ENCODE peak calls at places on chromosomes 11 and 22, in eight cellular contexts. O is ovary, B is prostate gland, Z is HCT116, Q is IMR-90, X is A549, E is body of pancreas, A is heart left ventricle. T is an unnamed sample.
A peak's percentile ranks its signal among the peaks of the same experiment; 100 is the strongest.

GRCh38 chr11:76523147-76523546 is 78.3 kb downstream of the EMSY start:
- DNase-seq in O (no peak), B (no peak), Z (no peak), E (no peak), Q (no peak), X (no peak), A (no peak), T (no peak)

GRCh38 chr11:18080451-18080850 is 25.4 kb downstream of the SAAL1 start:
- DNase-seq in Q (no peak), X (no peak), E (no peak), Z (no peak), A (no peak), O (no peak), B (no peak), T (no peak)

GRCh38 chr11:4626207-4627105 is 10.8 kb upstream of the OR51D1 start:
- DNase-seq in Q (peak; percentile 79), B (peak; percentile 88), E (peak; percentile 34), A (peak; percentile 34), X (peak; percentile 8), Z (peak; percentile 75), O (peak; percentile 63), T (peak; percentile 70)

GRCh38 chr11:134126197-134126822 is 57.4 kb downstream of the JAM3 start:
- DNase-seq in Q (peak; percentile 97), B (no peak), A (no peak), X (no peak), O (no peak), E (no peak), Z (no peak), T (no peak)

GRCh38 chr22:22394589-22394988 is 114.0 kb downstream of the ZNF280B start:
- DNase-seq in Q (no peak), Z (no peak), B (no peak), X (no peak), E (no peak), A (no peak), O (no peak), T (no peak)

GRCh38 chr22:31289335-31289734 is 3.0 kb downstream of the PIK3IP1 start:
- DNase-seq in O (no peak), Q (no peak), Z (no peak), X (no peak), E (no peak), A (no peak), B (no peak), T (no peak)

GRCh38 chr11:1295086-1295485 is 14.3 kb downstream of the TOLLIP start:
- DNase-seq in Z (no peak), O (no peak), Q (no peak), X (no peak), B (no peak), E (peak; percentile 3), A (peak; percentile 10), T (no peak)

GRCh38 chr11:64372802-64373597 is 14.0 kb downstream of the RPS6KA4 start:
- DNase-seq in Z (peak; percentile 92), A (no peak), Q (no peak), B (no peak), O (no peak), E (peak; percentile 54), X (peak; percentile 88), T (no peak)

GRCh38 chr11:127859941-127860354 is 727.4 kb downstream of the ETS1 start:
- DNase-seq in B (no peak), Z (no peak), E (no peak), O (no peak), X (no peak), A (no peak), Q (no peak), T (no peak)

GRCh38 chr11:46701078-46701654 is 335 bp downstream of the ZNF408 start:
- DNase-seq in E (no peak), X (no peak), B (no peak), Q (no peak), A (no peak), O (no peak), Z (no peak), T (no peak)

GRCh38 chr22:36253523-36254490 is 874 bp downstream of the APOL1 start:
- DNase-seq in Z (no peak), A (peak; percentile 49), X (no peak), Q (no peak), B (peak; percentile 33), O (peak; percentile 61), E (peak; percentile 27), T (peak; percentile 53)

GRCh38 chr11:128388182-128388815 is 199.1 kb downstream of the ETS1 start:
- DNase-seq in Z (no peak), O (no peak), B (no peak), X (no peak), A (no peak), Q (no peak), E (no peak), T (no peak)

GRCh38 chr11:47586456-47586855 is at the start of gene FAM180B:
- DNase-seq in Z (no peak), O (no peak), B (no peak), A (no peak), X (no peak), Q (no peak), E (no peak), T (no peak)

GRCh38 chr11:98040061-98040808 is 980.5 kb upstream of the CNTN5 start:
- DNase-seq in E (no peak), Z (no peak), O (no peak), X (no peak), B (no peak), A (no peak), Q (no peak), T (no peak)

GRCh38 chr11:550021-550745 is 10.4 kb downstream of the LMNTD2 start:
- DNase-seq in E (no peak), O (no peak), B (no peak), Z (no peak), X (no peak), Q (no peak), A (no peak), T (no peak)

GRCh38 chr11:123173856-123174186 is 21.2 kb downstream of the CLMP start:
- DNase-seq in E (no peak), X (no peak), A (no peak), Z (no peak), B (no peak), Q (no peak), O (no peak), T (no peak)
- H3K4me1 ChIP-seq in E (peaks cover 10% of the 10 kb centered on the region), X (peaks cover 37% of the 10 kb centered on the region), A (peaks cover 19% of the 10 kb centered on the region), Z (no peaks in the 10 kb centered on the region), B (no peaks in the 10 kb centered on the region), Q (peaks cover 28% of the 10 kb centered on the region), O (peaks cover 21% of the 10 kb centered on the region), T (no peaks in the 10 kb centered on the region)

GRCh38 chr22:32475428-32476010 is 908 bp downstream of the FBXO7 start:
- DNase-seq in A (peak; percentile 40), O (peak; percentile 16), Q (no peak), B (peak; percentile 42), X (no peak), Z (peak; percentile 8), E (peak; percentile 49), T (peak; percentile 66)
- H3K27ac ChIP-seq in A (peak overlapping the region; percentile 100), O (peak overlapping the region; percentile 92), Q (peak overlapping the region; percentile 88), B (peak overlapping the region; percentile 99), X (peak overlapping the region; percentile 95), Z (peak overlapping the region; percentile 98), E (peak overlapping the region; percentile 99), T (peak overlapping the region; percentile 99)

GRCh38 chr22:48705917-48706605 is 1121.6 kb downstream of the BRD1 start:
- DNase-seq in O (no peak), Z (no peak), A (no peak), Q (no peak), E (no peak), X (no peak), B (no peak), T (no peak)

GRCh38 chr22:48707749-48708557 is 1119.7 kb downstream of the BRD1 start:
- DNase-seq in O (no peak), X (no peak), Q (no peak), Z (no peak), B (no peak), E (no peak), A (no peak), T (no peak)

GRCh38 chr22:48708558-48709245 is 1119.0 kb downstream of the BRD1 start:
- DNase-seq in X (no peak), Z (no peak), Q (no peak), E (no peak), O (no peak), B (no peak), A (no peak), T (no peak)

GRCh38 chr22:48705159-48705916 is 1122.3 kb downstream of the BRD1 start:
- DNase-seq in O (no peak), Q (no peak), A (no peak), Z (no peak), B (no peak), E (no peak), X (no peak), T (no peak)

GRCh38 chr22:48706934-48707748 is 1120.5 kb downstream of the BRD1 start:
- DNase-seq in Z (no peak), Q (no peak), X (no peak), E (no peak), A (no peak), O (no peak), B (no peak), T (no peak)
- TF ChIP-seq POLR2A in Z (no peak), Q (no peak), X (no peak), E (no peak), A (no peak), O (no peak), B (no peak), T (no peak)

GRCh38 chr11:68012843-68013610 is 2.9 kb downstream of the ALDH3B1 start:
- DNase-seq in E (peak; percentile 62), O (peak; percentile 59), B (no peak), A (no peak), X (peak; percentile 82), Q (peak; percentile 95), Z (peak; percentile 80), T (no peak)

GRCh38 chr11:68013611-68014156 is 3.6 kb downstream of the ALDH3B1 start:
- DNase-seq in A (no peak), O (no peak), E (no peak), B (no peak), X (no peak), Q (no peak), Z (no peak), T (no peak)

GRCh38 chr11:68014966-68015447 is 4.9 kb downstream of the ALDH3B1 start:
- DNase-seq in X (no peak), E (no peak), O (no peak), A (no peak), B (no peak), Z (no peak), Q (no peak), T (no peak)

GRCh38 chr11:68015467-68015866 is 5.3 kb downstream of the ALDH3B1 start:
- DNase-seq in B (no peak), E (no peak), Q (no peak), X (no peak), O (no peak), A (no peak), Z (no peak), T (no peak)

DNA sequence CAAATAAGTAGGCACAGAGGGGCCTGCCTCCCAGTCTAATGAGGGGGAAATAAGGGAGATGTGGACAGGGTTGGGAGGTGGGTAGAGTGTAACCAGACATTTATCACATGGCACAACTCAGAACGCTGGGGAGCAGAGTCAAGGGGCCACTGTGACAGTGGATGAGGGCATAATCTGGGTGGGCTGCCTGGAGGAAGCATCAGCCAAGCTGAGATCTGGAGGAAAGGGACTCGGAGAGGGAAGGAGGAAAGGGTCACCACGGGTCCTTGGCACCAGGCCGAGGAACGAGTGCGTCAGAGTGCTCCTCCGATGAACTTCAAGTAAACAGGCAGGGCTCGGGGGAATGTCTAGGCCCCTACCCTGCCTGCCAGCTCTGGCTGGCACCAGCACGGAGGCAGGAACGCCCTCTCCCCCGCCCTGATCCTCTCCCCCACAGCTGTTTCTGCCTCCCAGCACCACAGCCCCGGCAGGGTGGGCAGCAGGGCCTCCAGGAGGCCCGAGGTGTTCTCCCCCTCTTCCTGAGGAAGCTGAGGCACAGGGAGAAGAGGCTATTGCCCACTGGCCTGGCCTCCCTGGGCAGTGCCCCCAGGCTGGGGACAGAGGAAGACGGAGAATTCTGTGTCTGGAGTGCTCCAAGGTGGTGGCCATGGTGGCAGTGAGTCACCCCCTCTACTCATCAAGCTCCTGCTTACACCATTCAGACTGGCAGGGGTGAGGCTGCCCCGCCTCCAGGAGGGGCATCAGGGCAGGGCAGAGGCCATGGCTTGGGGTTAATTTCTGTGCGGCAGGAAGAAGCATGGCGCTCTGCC is 4.2 kb downstream of the ALDH3B1 start:
- DNase-seq in O (peak; percentile 69), Q (peak; percentile 87), X (peak; percentile 89), E (peak; percentile 55), B (no peak), Z (peak; percentile 64), A (no peak), T (peak; percentile 54)
- H3K4me1 ChIP-seq in O (peaks cover 10% of the 10 kb centered on the region), Q (peaks cover 43% of the 10 kb centered on the region), X (peaks cover 83% of the 10 kb centered on the region), E (peaks cover 68% of the 10 kb centered on the region), B (no peaks in the 10 kb centered on the region), Z (peaks cover 92% of the 10 kb centered on the region), A (peaks cover 25% of the 10 kb centered on the region), T (peaks cover 61% of the 10 kb centered on the region)